ENCODE peak calls at places on chromosomes 4 and X, in ten cellular contexts. One of them, this sample, is unnamed.

GRCh38 chr4:18138076-18138665 is 116.6 kb upstream of the LCORL start:
- DNase-seq in AG09309: no peak
- DNase-seq in AG20443: no peak
- DNase-seq in neural crest cell: no peak
- DNase-seq in NCI-H2081: no peak
- DNase-seq in AML-193: no peak
- DNase-seq in testis: no peak
- DNase-seq in NCI-H69: no peak
- DNase-seq in LoVo: peak; percentile 3
- DNase-seq in occipital lobe: no peak
- DNase-seq in this sample: no peak

GRCh38 chrX:21004835-21005234 is 369.4 kb upstream of the CNKSR2 start:
- DNase-seq in testis: no peak
- DNase-seq in neural crest cell: no peak
- DNase-seq in occipital lobe: no peak
- DNase-seq in AG20443: peak; percentile 21
- DNase-seq in NCI-H69: no peak
- DNase-seq in NCI-H2081: no peak
- DNase-seq in LoVo: no peak
- DNase-seq in AML-193: no peak
- DNase-seq in AG09309: no peak
- DNase-seq in this sample: no peak

GRCh38 chr4:128232719-128233118 is 54.9 kb downstream of the PGRMC2 start:
- DNase-seq in LoVo: no peak
- DNase-seq in AG20443: no peak
- DNase-seq in NCI-H69: no peak
- DNase-seq in testis: no peak
- DNase-seq in AG09309: no peak
- DNase-seq in occipital lobe: no peak
- DNase-seq in NCI-H2081: no peak
- DNase-seq in AML-193: no peak
- DNase-seq in neural crest cell: no peak
- DNase-seq in this sample: no peak

GRCh38 chr4:75698162-75698962 is 25.2 kb upstream of the G3BP2 start:
- DNase-seq in occipital lobe: no peak
- DNase-seq in AML-193: peak; percentile 81
- DNase-seq in neural crest cell: no peak
- DNase-seq in AG09309: no peak
- DNase-seq in LoVo: no peak
- DNase-seq in NCI-H2081: no peak
- DNase-seq in AG20443: no peak
- DNase-seq in NCI-H69: no peak
- DNase-seq in testis: no peak
- DNase-seq in this sample: peak; percentile 54

GRCh38 chr4:6059375-6059805 is 41.2 kb upstream of the C4orf50 start:
- DNase-seq in testis: no peak
- DNase-seq in AML-193: no peak
- DNase-seq in occipital lobe: no peak
- DNase-seq in AG20443: no peak
- DNase-seq in AG09309: no peak
- DNase-seq in LoVo: no peak
- DNase-seq in neural crest cell: no peak
- DNase-seq in NCI-H69: no peak
- DNase-seq in NCI-H2081: no peak
- DNase-seq in this sample: no peak

GRCh38 chr4:121674696-121675095 is 22.1 kb downstream of the ANXA5 start:
- DNase-seq in AML-193: no peak
- DNase-seq in AG09309: no peak
- DNase-seq in neural crest cell: no peak
- DNase-seq in testis: no peak
- DNase-seq in occipital lobe: no peak
- DNase-seq in AG20443: no peak
- DNase-seq in NCI-H69: no peak
- DNase-seq in LoVo: no peak
- DNase-seq in NCI-H2081: no peak
- DNase-seq in this sample: no peak

GRCh38 chr4:98484031-98484430 is 174.4 kb downstream of the TSPAN5 start:
- DNase-seq in NCI-H69: no peak
- DNase-seq in neural crest cell: no peak
- DNase-seq in occipital lobe: no peak
- DNase-seq in LoVo: no peak
- DNase-seq in NCI-H2081: no peak
- DNase-seq in testis: no peak
- DNase-seq in AG20443: no peak
- DNase-seq in AML-193: no peak
- DNase-seq in AG09309: no peak
- DNase-seq in this sample: no peak

GRCh38 chr4:88963817-88964216 is 93.2 kb downstream of the FAM13A start:
- DNase-seq in AG20443: no peak
- DNase-seq in NCI-H2081: no peak
- DNase-seq in testis: no peak
- DNase-seq in NCI-H69: peak; percentile 65
- DNase-seq in AG09309: no peak
- DNase-seq in occipital lobe: no peak
- DNase-seq in LoVo: peak; percentile 14
- DNase-seq in AML-193: no peak
- DNase-seq in neural crest cell: no peak
- DNase-seq in this sample: no peak

GRCh38 chrX:3449287-3449686 is 102.8 kb upstream of the MXRA5 start:
- DNase-seq in LoVo: no peak
- DNase-seq in NCI-H2081: no peak
- DNase-seq in occipital lobe: no peak
- DNase-seq in AG20443: peak; percentile 30
- DNase-seq in testis: no peak
- DNase-seq in AML-193: no peak
- DNase-seq in AG09309: peak; percentile 40
- DNase-seq in NCI-H69: no peak
- DNase-seq in neural crest cell: no peak
- DNase-seq in this sample: no peak

GRCh38 chrX:13293700-13294099 is 26.2 kb downstream of the ATXN3L start:
- DNase-seq in AML-193: no peak
- DNase-seq in neural crest cell: no peak
- DNase-seq in AG09309: no peak
- DNase-seq in LoVo: peak; percentile 1
- DNase-seq in AG20443: no peak
- DNase-seq in testis: no peak
- DNase-seq in NCI-H2081: peak; percentile 97
- DNase-seq in occipital lobe: no peak
- DNase-seq in NCI-H69: peak; percentile 97
- DNase-seq in this sample: no peak

GRCh38 chr4:3498901-3499510 is 33.2 kb downstream of the LRPAP1 start:
- DNase-seq in NCI-H2081: peak; percentile 19
- DNase-seq in occipital lobe: no peak
- DNase-seq in AML-193: no peak
- DNase-seq in testis: peak; percentile 49
- DNase-seq in NCI-H69: no peak
- DNase-seq in LoVo: no peak
- DNase-seq in AG09309: no peak
- DNase-seq in AG20443: no peak
- DNase-seq in neural crest cell: no peak
- DNase-seq in this sample: no peak

GRCh38 chrX:97096385-97096784 is 212.7 kb downstream of the RPA4 start:
- DNase-seq in AG09309: no peak
- DNase-seq in NCI-H2081: no peak
- DNase-seq in testis: no peak
- DNase-seq in occipital lobe: peak; percentile 4
- DNase-seq in AML-193: no peak
- DNase-seq in NCI-H69: no peak
- DNase-seq in neural crest cell: no peak
- DNase-seq in AG20443: no peak
- DNase-seq in LoVo: no peak
- DNase-seq in this sample: no peak

GRCh38 chrX:39808471-39808917 is 289.3 kb downstream of the BCOR start:
- DNase-seq in LoVo: no peak
- DNase-seq in neural crest cell: no peak
- DNase-seq in AG20443: peak; percentile 74
- DNase-seq in AG09309: peak; percentile 70
- DNase-seq in NCI-H2081: no peak
- DNase-seq in occipital lobe: no peak
- DNase-seq in AML-193: no peak
- DNase-seq in NCI-H69: no peak
- DNase-seq in testis: no peak
- DNase-seq in this sample: no peak